ENCODE peak calls at places on chromosomes 7 and 10, in seven cellular contexts. Z, U, H, O, E, P and Y are unnamed samples.

GRCh38 chr10:119103241-119103640 is 672 bp upstream of the DENND10 start:
- DNase-seq in H (no peak), Z (no peak), E (no peak), O (no peak), U (no peak), P (peak; percentile 12), Y (no peak)

GRCh38 chr10:76514891-76515290 is 1083.5 kb downstream of the LRMDA start:
- DNase-seq in H (no peak), E (no peak), O (no peak), Z (no peak), U (no peak), P (no peak), Y (no peak)

GRCh38 chr7:149214020-149214720 is 18.8 kb downstream of the ZNF282 start:
- DNase-seq in P (no peak), H (no peak), O (no peak), E (no peak), U (no peak), Z (no peak), Y (no peak)

GRCh38 chr7:27745064-27745583 is 5.2 kb downstream of the TAX1BP1 start:
- DNase-seq in P (no peak), U (no peak), O (peak; percentile 48), H (no peak), E (no peak), Z (peak; percentile 67), Y (peak; percentile 37)

GRCh38 chr7:43038229-43038628 is 74.2 kb upstream of the HECW1 start:
- DNase-seq in P (no peak), U (no peak), H (no peak), O (no peak), Z (no peak), E (no peak), Y (no peak)

GRCh38 chr10:13560597-13560996 is 26.2 kb upstream of the PRPF18 start:
- DNase-seq in Z (no peak), U (no peak), P (no peak), O (no peak), E (no peak), H (no peak), Y (no peak)

GRCh38 chr10:69906425-69906824 is 104.7 kb downstream of the COL13A1 start:
- DNase-seq in H (no peak), Z (no peak), P (no peak), O (no peak), U (no peak), E (no peak), Y (no peak)

GRCh38 chr7:148906707-148907498 is 22.8 kb upstream of the EZH2 start:
- DNase-seq in P (no peak), U (no peak), O (no peak), E (no peak), Z (no peak), H (no peak), Y (no peak)

GRCh38 chr7:140899883-140900282 is 24.8 kb downstream of the BRAF start:
- DNase-seq in E (no peak), U (no peak), Z (no peak), H (no peak), O (no peak), P (no peak), Y (no peak)

GRCh38 chr7:117667456-117667855 is 187.6 kb downstream of the CFTR start:
- DNase-seq in Z (no peak), E (no peak), H (no peak), P (no peak), U (no peak), O (no peak), Y (no peak)

GRCh38 chr7:93228302-93228701 is 2.0 kb upstream of the HEPACAM2 start:
- DNase-seq in H (no peak), U (no peak), O (peak; percentile 50), Z (peak; percentile 38), P (peak; percentile 72), E (no peak), Y (peak; percentile 28)

GRCh38 chr7:45890125-45890901 is 2.0 kb downstream of the IGFBP1 start:
- DNase-seq in U (no peak), Z (no peak), P (no peak), O (no peak), H (no peak), E (no peak), Y (no peak)

GRCh38 chr10:60954045-60954444 is 10.1 kb upstream of the RHOBTB1 start:
- DNase-seq in H (no peak), Z (no peak), O (no peak), P (no peak), U (no peak), E (no peak), Y (no peak)

GRCh38 chr7:21941570-21942224 is 4.0 kb downstream of the CDCA7L start:
- DNase-seq in Z (no peak), O (no peak), U (no peak), H (no peak), E (no peak), P (no peak), Y (no peak)

GRCh38 chr7:96778263-96778662 is 68.6 kb upstream of the SEM1 start:
- DNase-seq in U (no peak), H (no peak), Z (no peak), E (no peak), P (no peak), O (peak; percentile 4), Y (no peak)

GRCh38 chr10:59900044-59900727 is 6.2 kb downstream of the CCDC6 start:
- DNase-seq in P (no peak), U (no peak), O (no peak), H (no peak), E (no peak), Z (no peak), Y (no peak)

GRCh38 chr7:66627151-66627681 is 1.5 kb upstream of the KCTD7 start:
- DNase-seq in H (no peak), U (no peak), E (no peak), P (no peak), Z (no peak), O (no peak), Y (peak; percentile 57)

GRCh38 chr10:27614776-27615175 is 110.7 kb downstream of the RAB18 start:
- DNase-seq in U (no peak), O (no peak), E (no peak), P (no peak), H (no peak), Z (no peak), Y (no peak)

GRCh38 chr7:107147464-107148214 is 21.2 kb upstream of the HBP1 start:
- DNase-seq in O (peak; percentile 34), Z (peak; percentile 39), P (peak; percentile 44), E (no peak), U (no peak), H (no peak), Y (no peak)

GRCh38 chr7:70654979-70655378 is 477.0 kb upstream of the GALNT17 start:
- DNase-seq in H (no peak), U (no peak), Z (no peak), P (no peak), E (peak; percentile 31), O (no peak), Y (no peak)

GRCh38 chr7:39650676-39651075 is 27.3 kb downstream of the RALA start:
- DNase-seq in O (no peak), H (no peak), U (no peak), E (peak; percentile 52), P (no peak), Z (no peak), Y (no peak)

GRCh38 chr10:129849452-129849750 is 114.7 kb downstream of the EBF3 start:
- DNase-seq in H (no peak), Z (no peak), P (no peak), U (no peak), E (no peak), O (no peak), Y (no peak)

GRCh38 chr7:141785711-141786552 is 4.1 kb upstream of the TAS2R5 start:
- DNase-seq in H (no peak), P (peak; percentile 36), U (no peak), Z (peak; percentile 39), O (peak; percentile 36), E (no peak), Y (peak; percentile 60)

GRCh38 chr10:122830273-122830964 is 15.2 kb downstream of the CUZD1 start:
- DNase-seq in H (no peak), E (no peak), P (no peak), O (no peak), Z (no peak), U (peak; percentile 56), Y (no peak)

GRCh38 chr7:115911466-115911865 is 119.1 kb downstream of the TFEC start:
- DNase-seq in Z (no peak), U (no peak), H (no peak), E (no peak), P (no peak), O (no peak), Y (no peak)

GRCh38 chr10:16965242-16965620 is 148.0 kb upstream of the RSU1 start:
- DNase-seq in U (no peak), O (no peak), P (no peak), H (no peak), E (no peak), Z (no peak), Y (no peak)
- H3K4me3 ChIP-seq in U (no peak overlapping the region), O (no peak overlapping the region), P (no peak overlapping the region), H (no peak overlapping the region), E (no peak overlapping the region), Z (no peak overlapping the region), Y (no peak overlapping the region)

GRCh38 chr7:51472017-51472296 is 155.3 kb upstream of the COBL start:
- DNase-seq in O (no peak), U (no peak), P (no peak), Z (no peak), E (no peak), H (no peak), Y (no peak)
- H3K4me3 ChIP-seq in O (no peak overlapping the region), U (no peak overlapping the region), P (no peak overlapping the region), Z (no peak overlapping the region), E (no peak overlapping the region), H (peak overlapping the region; percentile 3), Y (no peak overlapping the region)

DNA sequence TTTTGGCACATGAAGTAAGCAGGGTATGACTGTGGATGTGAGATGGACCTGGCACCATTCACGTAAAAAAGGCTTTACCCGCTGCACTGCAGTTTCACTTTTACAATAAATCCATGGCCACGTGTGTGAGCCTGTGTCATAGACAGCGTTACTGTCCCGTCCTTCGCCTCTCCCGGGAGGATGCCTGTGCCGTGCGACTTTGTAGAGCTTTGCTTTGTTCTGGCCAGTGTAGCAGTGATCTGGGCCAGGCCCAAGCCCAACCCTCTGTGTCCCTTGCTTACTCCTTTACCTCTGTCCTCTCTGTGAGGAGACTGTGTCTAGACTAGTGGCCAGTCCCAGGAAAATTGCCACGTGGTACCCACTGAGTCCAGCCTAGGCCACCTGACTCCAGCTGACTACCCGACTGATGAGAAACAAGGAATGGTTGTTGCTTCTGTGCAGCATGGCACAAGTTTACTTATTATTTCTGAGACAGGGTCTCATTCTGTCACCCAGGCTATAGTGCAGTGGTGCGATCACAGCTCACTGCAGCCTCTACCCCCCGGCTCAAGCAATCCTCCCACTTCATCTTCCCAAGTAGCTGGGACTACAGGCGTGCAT is 48.1 kb downstream of the JAKMIP3 start:
- DNase-seq in U (no peak), H (peak; percentile 35), E (no peak), Z (no peak), P (no peak), O (no peak), Y (no peak)
- H3K4me3 ChIP-seq in U (no peak overlapping the region), H (no peak overlapping the region), E (no peak overlapping the region), Z (no peak overlapping the region), P (no peak overlapping the region), O (no peak overlapping the region), Y (no peak overlapping the region)

DNA sequence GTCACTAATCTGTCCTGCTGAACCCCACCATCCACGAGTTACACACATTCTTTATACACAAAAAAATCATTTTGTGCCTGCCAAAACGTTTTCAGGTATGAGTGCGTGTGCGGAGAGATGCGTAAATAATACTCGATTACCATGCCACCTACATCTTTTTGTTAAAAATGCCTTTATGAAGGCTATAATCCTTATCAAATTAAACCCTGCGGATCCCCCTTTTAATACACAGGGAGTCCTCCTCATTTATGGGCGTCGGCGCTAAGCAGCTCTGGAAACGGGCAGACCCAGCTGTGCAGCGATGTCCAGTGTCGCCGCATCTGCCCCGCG is 130.2 kb downstream of the SPAG6 start:
- DNase-seq in O (no peak), P (no peak), H (no peak), E (no peak), Z (peak; percentile 14), U (no peak), Y (no peak)
- H3K4me3 ChIP-seq in O (no peak overlapping the region), P (peak overlapping the region; percentile 40), H (peak overlapping the region; percentile 67), E (peak overlapping the region; percentile 65), Z (peak overlapping the region; percentile 50), U (no peak overlapping the region), Y (no peak overlapping the region)